ENCODE peak calls at places on chromosomes 7 and 10, in four cellular contexts. B, Z, N and O are unnamed samples.

GRCh38 chr10:34433241-34434076 is 381.6 kb downstream of the PARD3 start:
- DNase-seq in Z (no peak), N (peak; percentile 63), B (no peak), O (no peak)

GRCh38 chr7:83162402-83163256 is at the start of gene PCLO:
- DNase-seq in Z (peak; percentile 87), B (peak; percentile 47), N (peak; percentile 42), O (peak; percentile 90)

GRCh38 chr10:85615556-85615955 is 751.0 kb downstream of the GRID1 start:
- DNase-seq in N (no peak), Z (no peak), B (no peak), O (no peak)

GRCh38 chr10:118870467-118871243 is 115.9 kb upstream of the CACUL1 start:
- DNase-seq in Z (no peak), N (peak; percentile 94), B (no peak), O (no peak)

GRCh38 chr7:139358541-139359365 is 941 bp upstream of the LUC7L2 start:
- DNase-seq in B (no peak), N (peak; percentile 46), Z (no peak), O (peak; percentile 35)

GRCh38 chr10:30472414-30473155 is 38.6 kb downstream of the MAP3K8 start:
- DNase-seq in B (no peak), Z (no peak), N (peak; percentile 33), O (no peak)

GRCh38 chr7:2409745-2410414 is 6.5 kb downstream of the CHST12 start:
- DNase-seq in B (no peak), N (no peak), Z (no peak), O (no peak)

GRCh38 chr7:54252256-54253035 is 289.7 kb upstream of the VSTM2A start:
- DNase-seq in Z (no peak), N (no peak), B (no peak), O (no peak)

GRCh38 chr7:28269700-28270361 is 89.2 kb upstream of the JAZF1 start:
- DNase-seq in B (no peak), Z (no peak), N (no peak), O (no peak)
- TF ChIP-seq CTCF in B (no peak), Z (no peak), N (no peak), O (no peak)

GRCh38 chr7:77548222-77548621 is 11.1 kb downstream of the PTPN12 start:
- DNase-seq in N (no peak), B (no peak), Z (no peak), O (no peak)
- H3K4me1 ChIP-seq in N (peaks cover 8% of the 10 kb centered on the region), B (peaks cover 99% of the 10 kb centered on the region), Z (no peaks in the 10 kb centered on the region), O (peaks cover 39% of the 10 kb centered on the region)

GRCh38 chr7:135240446-135240845 is 6.8 kb downstream of the STRA8 start:
- DNase-seq in Z (no peak), B (no peak), N (no peak), O (no peak)

GRCh38 chr7:135236727-135237126 is 3.1 kb downstream of the STRA8 start:
- DNase-seq in B (no peak), N (no peak), Z (no peak), O (no peak)

GRCh38 chr7:135235841-135236240 is 2.2 kb downstream of the STRA8 start:
- DNase-seq in N (no peak), B (no peak), Z (no peak), O (no peak)

GRCh38 chr7:135239263-135239662 is 5.6 kb downstream of the STRA8 start:
- DNase-seq in N (no peak), B (no peak), Z (no peak), O (no peak)

GRCh38 chr7:135238112-135238744 is 4.6 kb downstream of the STRA8 start:
- DNase-seq in Z (no peak), B (no peak), N (no peak), O (no peak)
- TF ChIP-seq CTCF in Z (no peak), B (peak; percentile 36), N (peak; percentile 37), O (no peak)

DNA sequence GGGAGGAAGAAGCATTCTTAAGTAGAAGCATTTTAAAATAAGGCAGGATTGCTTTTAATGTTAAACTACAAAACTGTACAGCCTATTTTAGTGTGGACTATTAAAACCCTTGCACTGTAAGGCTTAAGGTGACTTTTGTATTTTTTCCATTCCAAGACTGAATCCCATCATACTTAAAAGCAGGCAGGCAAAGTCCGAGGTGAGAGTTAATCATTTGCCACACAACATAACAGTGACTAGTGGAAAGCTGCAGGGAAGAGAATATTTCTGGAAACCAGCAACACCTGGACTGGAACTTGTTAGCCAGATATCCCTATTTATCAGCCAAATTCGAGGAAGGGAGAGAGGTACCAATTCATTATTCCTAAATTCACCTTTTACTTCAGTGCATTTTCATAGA is 3.5 kb downstream of the PRR15 start:
- DNase-seq in Z (peak; percentile 54), B (no peak), N (no peak), O (no peak)
- H3K4me1 ChIP-seq in Z (no peaks in the 10 kb centered on the region), B (peaks cover 39% of the 10 kb centered on the region), N (no peaks in the 10 kb centered on the region), O (peaks cover 21% of the 10 kb centered on the region)

GRCh38 chr10:77392236-77392721 is 245.3 kb downstream of the KCNMA1 start:
- DNase-seq in Z (no peak), B (no peak), N (peak; percentile 61), O (no peak)
- TF ChIP-seq CTCF in Z (no peak), B (no peak), N (no peak), O (no peak)